ENCODE peak calls at places on chromosomes 16 and 17, in nine cellular contexts. O is cardiac fibroblast; N is transverse colon; D is mucosa of descending colon; G is ureter; P is AG09319; T is PC-3; K is GM20000; R is stimulated activated CD8-positive, alpha-beta memory T cell treated with anti-CD3 and anti-CD28 coated beads, Interleukin-12 subunit alpha, Interleukin-12 subunit beta, amount 100 ng/mL, for 4 hours. J is an unnamed sample.

GRCh38 chr17:68288375-68288774 is 2.6 kb downstream of the SLC16A6 start:
- DNase-seq in O (no peak), N (no peak), D (no peak), G (no peak), P (no peak), T (no peak), K (peak), R (no peak), J (no peak)

GRCh38 chr17:83099570-83100181 is 20.3 kb downstream of the METRNL start:
- DNase-seq in O (no peak), N (peak), D (peak), G (no peak), P (no peak), T (no peak), K (no peak), R (no peak), J (no peak)

GRCh38 chr17:51739245-51739886 is 419.1 kb downstream of the CA10 start:
- DNase-seq in O (no peak), N (no peak), D (no peak), G (no peak), P (no peak), T (peak), K (no peak), R (no peak), J (no peak)

GRCh38 chr16:2934450-2934849 is 22.7 kb downstream of the FLYWCH1 start:
- DNase-seq in O (no peak), N (no peak), D (no peak), G (no peak), P (no peak), T (no peak), K (no peak), R (no peak), J (no peak)

GRCh38 chr16:23182206-23182674 is 305 bp upstream of the SCNN1G start:
- DNase-seq in O (peak), N (peak), D (peak), G (peak), P (peak), T (peak), K (peak), R (peak), J (peak)

GRCh38 chr17:13735861-13736260 is 134.1 kb upstream of the HS3ST3A1 start:
- DNase-seq in O (no peak), N (no peak), D (no peak), G (no peak), P (peak), T (no peak), K (no peak), R (no peak), J (no peak)

GRCh38 chr17:9217151-9218067 is 196.1 kb downstream of the NTN1 start:
- DNase-seq in O (peak), N (no peak), D (no peak), G (no peak), P (peak), T (no peak), K (no peak), R (no peak), J (no peak)

GRCh38 chr16:50573279-50573678 is 25.1 kb downstream of the NKD1 start:
- DNase-seq in O (no peak), N (no peak), D (no peak), G (no peak), P (no peak), T (no peak), K (no peak), R (no peak), J (no peak)

GRCh38 chr17:74407384-74407783 is 24.5 kb upstream of the GPRC5C start:
- DNase-seq in O (no peak), N (no peak), D (no peak), G (no peak), P (no peak), T (no peak), K (no peak), R (no peak), J (no peak)

GRCh38 chr16:12062343-12063003 is 85.9 kb downstream of the SNX29 start:
- DNase-seq in O (peak), N (peak), D (no peak), G (peak), P (peak), T (peak), K (no peak), R (no peak), J (no peak)

GRCh38 chr17:81246343-81246670 is 7.2 kb downstream of the NDUFAF8 start:
- DNase-seq in O (no peak), N (no peak), D (no peak), G (no peak), P (no peak), T (no peak), K (no peak), R (no peak), J (no peak)

GRCh38 chr17:34654276-34654675 is 74.9 kb downstream of the TMEM132E start:
- DNase-seq in O (no peak), N (no peak), D (no peak), G (no peak), P (no peak), T (no peak), K (no peak), R (no peak), J (no peak)

GRCh38 chr17:39485555-39485954 is 24.3 kb downstream of the CDK12 start:
- DNase-seq in O (peak), N (no peak), D (no peak), G (no peak), P (peak), T (peak), K (no peak), R (no peak), J (no peak)

GRCh38 chr17:7029659-7030058 is 6.2 kb upstream of the SLC16A13 start:
- DNase-seq in O (no peak), N (peak), D (no peak), G (no peak), P (no peak), T (no peak), K (no peak), R (no peak), J (no peak)

GRCh38 chr17:61143026-61143425 is 256.6 kb upstream of the TBX2 start:
- DNase-seq in O (no peak), N (no peak), D (no peak), G (no peak), P (no peak), T (no peak), K (no peak), R (no peak), J (no peak)

GRCh38 chr16:48958681-48959080 is 323.0 kb downstream of the CBLN1 start:
- DNase-seq in O (no peak), N (no peak), D (no peak), G (no peak), P (no peak), T (no peak), K (no peak), R (no peak), J (no peak)

GRCh38 chr16:84308120-84308519 is 13.4 kb downstream of the WFDC1 start:
- DNase-seq in O (peak), N (peak), D (peak), G (peak), P (no peak), T (peak), K (no peak), R (no peak), J (peak)

GRCh38 chr16:57091200-57091989 is 988 bp upstream of the CPNE2 start:
- DNase-seq in O (peak), N (peak), D (peak), G (no peak), P (no peak), T (peak), K (no peak), R (no peak), J (no peak)

GRCh38 chr17:8857919-8858318 is 9.6 kb downstream of the PIK3R6 start:
- DNase-seq in O (peak), N (no peak), D (no peak), G (no peak), P (no peak), T (no peak), K (peak), R (no peak), J (no peak)

GRCh38 chr16:88796278-88796677 is 7.3 kb upstream of the CDT1 start:
- DNase-seq in O (no peak), N (no peak), D (no peak), G (no peak), P (no peak), T (no peak), K (no peak), R (no peak), J (no peak)

GRCh38 chr17:75652934-75653549 is 13.9 kb downstream of the RECQL5 start:
- DNase-seq in O (peak), N (no peak), D (no peak), G (no peak), P (no peak), T (peak), K (no peak), R (no peak), J (peak)

GRCh38 chr17:63162406-63163157 is 196.5 kb downstream of the TANC2 start:
- DNase-seq in O (no peak), N (no peak), D (no peak), G (no peak), P (no peak), T (no peak), K (no peak), R (no peak), J (no peak)

GRCh38 chr16:12728471-12728870 is 75.2 kb downstream of the CPPED1 start:
- DNase-seq in O (no peak), N (no peak), D (no peak), G (no peak), P (no peak), T (no peak), K (no peak), R (no peak), J (no peak)

GRCh38 chr17:58269557-58270291 is 11.0 kb downstream of the MPO start:
- DNase-seq in O (no peak), N (no peak), D (no peak), G (no peak), P (no peak), T (no peak), K (no peak), R (no peak), J (no peak)

GRCh38 chr17:16989953-16990860 is 18.3 kb upstream of the TNFRSF13B start:
- DNase-seq in O (peak), N (no peak), D (peak), G (no peak), P (no peak), T (peak), K (no peak), R (no peak), J (no peak)

GRCh38 chr16:73082608-73083007 is 34.7 kb upstream of the ZFHX3 start:
- DNase-seq in O (peak), N (no peak), D (no peak), G (no peak), P (peak), T (peak), K (no peak), R (no peak), J (no peak)

GRCh38 chr17:34378664-34379101 is 15.7 kb upstream of the CCL1 start:
- DNase-seq in O (no peak), N (peak), D (no peak), G (no peak), P (no peak), T (no peak), K (peak), R (no peak), J (no peak)

GRCh38 chr17:57050303-57050702 is 34.7 kb upstream of the AKAP1 start:
- DNase-seq in O (no peak), N (no peak), D (no peak), G (no peak), P (no peak), T (no peak), K (no peak), R (no peak), J (no peak)

GRCh38 chr17:12485361-12485911 is 180.3 kb upstream of the MYOCD start:
- DNase-seq in O (peak), N (no peak), D (no peak), G (no peak), P (no peak), T (no peak), K (no peak), R (no peak), J (no peak)

GRCh38 chr16:50152386-50152806 is 710 bp upstream of the TENT4B start:
- DNase-seq in O (peak), N (peak), D (no peak), G (peak), P (no peak), T (peak), K (peak), R (peak), J (no peak)

GRCh38 chr16:58461056-58461455 is 38.9 kb upstream of the NDRG4 start:
- DNase-seq in O (no peak), N (no peak), D (no peak), G (no peak), P (no peak), T (peak), K (no peak), R (no peak), J (no peak)

GRCh38 chr17:7235693-7236665 is 1.7 kb upstream of the DVL2 start:
- DNase-seq in O (peak), N (no peak), D (no peak), G (no peak), P (no peak), T (peak), K (no peak), R (no peak), J (no peak)

GRCh38 chr16:64455275-64455674 is 666.6 kb downstream of the CDH11 start:
- DNase-seq in O (peak), N (no peak), D (no peak), G (no peak), P (no peak), T (peak), K (no peak), R (no peak), J (no peak)

GRCh38 chr17:40510328-40510648 is 8.9 kb upstream of the TNS4 start:
- DNase-seq in O (peak), N (no peak), D (no peak), G (no peak), P (no peak), T (peak), K (no peak), R (no peak), J (no peak)

GRCh38 chr17:28547096-28547622 is 5.3 kb downstream of the UNC119 start:
- DNase-seq in O (no peak), N (no peak), D (no peak), G (no peak), P (no peak), T (no peak), K (no peak), R (no peak), J (no peak)

GRCh38 chr17:30137158-30137557 is 20.5 kb downstream of the NSRP1 start:
- DNase-seq in O (no peak), N (no peak), D (no peak), G (no peak), P (no peak), T (no peak), K (no peak), R (no peak), J (no peak)

GRCh38 chr17:27810211-27810901 is 10.0 kb upstream of the NOS2 start:
- DNase-seq in O (no peak), N (no peak), D (no peak), G (no peak), P (no peak), T (no peak), K (peak), R (no peak), J (no peak)

J was measured in substantia nigra.